ENCODE peak calls at places on chromosomes 6 and 20, in eight cellular contexts. Z is aorta; J is A172; O is stimulated activated naive CD4-positive, alpha-beta T cell; X is H54; H is EL; Y is AG10803; C is bronchial epithelial cell. E is an unnamed sample.

GRCh38 chr6:44004625-44005506 is 122.4 kb downstream of the MRPL14 start:
- DNase-seq in J (peak), Y (no peak), C (no peak), Z (peak), O (no peak), H (peak), X (peak), E (no peak)

GRCh38 chr6:70663881-70664466 is 3.7 kb upstream of the SMAP1 start:
- DNase-seq in C (no peak), X (no peak), Z (no peak), Y (no peak), H (no peak), O (no peak), J (no peak), E (no peak)

GRCh38 chr6:95649451-95649850 is 72.1 kb downstream of the MANEA start:
- DNase-seq in Z (no peak), C (no peak), O (no peak), H (no peak), X (no peak), Y (no peak), J (no peak), E (no peak)

GRCh38 chr20:63185215-63185796 is 30.6 kb downstream of the YTHDF1 start:
- DNase-seq in Y (no peak), Z (no peak), C (no peak), J (no peak), X (no peak), H (no peak), O (no peak), E (no peak)

GRCh38 chr20:46218656-46219055 is 89.6 kb downstream of the CDH22 start:
- DNase-seq in H (no peak), C (no peak), J (no peak), Z (peak), O (no peak), Y (no peak), X (no peak), E (no peak)

GRCh38 chr20:44849712-44850111 is 35.8 kb upstream of the YWHAB start:
- DNase-seq in O (no peak), X (no peak), Z (no peak), C (no peak), H (no peak), J (no peak), Y (no peak), E (no peak)

GRCh38 chr6:32843321-32843978 is 397 bp downstream of the PSMB8 start:
- DNase-seq in C (no peak), X (no peak), O (no peak), Z (no peak), Y (no peak), H (no peak), J (peak), E (no peak)

GRCh38 chr6:16969699-16970695 is 131.9 kb upstream of the STMND1 start:
- DNase-seq in O (no peak), Y (peak), C (no peak), Z (no peak), H (no peak), X (no peak), J (no peak), E (no peak)

GRCh38 chr6:25026723-25027122 is 91.0 kb upstream of the RIPOR2 start:
- DNase-seq in C (peak), Y (no peak), Z (no peak), X (no peak), H (no peak), O (no peak), J (no peak), E (no peak)

GRCh38 chr20:42093041-42093440 is 474.9 kb upstream of the CHD6 start:
- DNase-seq in Y (no peak), H (no peak), C (no peak), Z (no peak), X (no peak), O (no peak), J (no peak), E (no peak)

GRCh38 chr6:82750570-82750969 is 315.1 kb downstream of the UBE3D start:
- DNase-seq in X (no peak), C (no peak), O (no peak), H (peak), J (no peak), Z (no peak), Y (peak), E (no peak)

GRCh38 chr6:1604991-1605821 is 4.5 kb upstream of the FOXC1 start:
- DNase-seq in O (peak), Z (peak), C (no peak), J (no peak), H (no peak), X (no peak), Y (no peak), E (peak)

GRCh38 chr6:11412616-11413015 is 124.9 kb upstream of the TMEM170B start:
- DNase-seq in H (no peak), X (no peak), C (no peak), Z (no peak), J (no peak), O (no peak), Y (no peak), E (no peak)

GRCh38 chr6:158040051-158040803 is 58.6 kb downstream of the SYNJ2 start:
- DNase-seq in Y (peak), J (peak), O (no peak), Z (peak), X (peak), H (peak), C (peak), E (no peak)

GRCh38 chr6:50924758-50925157 is 106.1 kb downstream of the TFAP2B start:
- DNase-seq in J (no peak), H (no peak), C (no peak), Y (no peak), Z (no peak), O (no peak), X (no peak), E (no peak)

GRCh38 chr20:2446845-2447244 is 23.7 kb downstream of the SNRPB start:
- DNase-seq in Z (no peak), X (no peak), H (no peak), Y (no peak), C (no peak), O (no peak), J (peak), E (no peak)

GRCh38 chr6:139380168-139380567 is 5.7 kb upstream of the CITED2 start:
- DNase-seq in J (no peak), Z (no peak), C (no peak), H (no peak), X (no peak), O (no peak), Y (no peak), E (no peak)

GRCh38 chr6:134253681-134254080 is 64.2 kb downstream of the SGK1 start:
- DNase-seq in O (no peak), Y (peak), C (no peak), X (no peak), J (peak), H (peak), Z (no peak), E (no peak)

GRCh38 chr6:107809966-107810365 is 14.1 kb downstream of the SCML4 start:
- DNase-seq in Y (no peak), C (no peak), J (no peak), O (no peak), H (no peak), Z (no peak), X (no peak), E (no peak)

GRCh38 chr6:156807795-156808194 is 30.6 kb downstream of the ARID1B start:
- DNase-seq in Y (no peak), C (no peak), H (no peak), O (no peak), Z (no peak), J (no peak), X (no peak), E (no peak)

GRCh38 chr20:11849976-11850670 is 67.6 kb upstream of the BTBD3 start:
- DNase-seq in Z (no peak), X (no peak), C (peak), O (no peak), J (peak), H (peak), Y (peak), E (no peak)

GRCh38 chr6:21281366-21281765 is 312.2 kb upstream of the SOX4 start:
- DNase-seq in J (peak), H (peak), X (no peak), C (no peak), Z (no peak), O (no peak), Y (no peak), E (no peak)

GRCh38 chr6:7108196-7108963 is 619 bp downstream of the RREB1 start:
- DNase-seq in C (peak), Z (peak), Y (peak), X (peak), J (peak), H (peak), O (peak), E (peak)

GRCh38 chr6:136225496-136225895 is 24.6 kb downstream of the MTFR2 start:
- DNase-seq in Z (no peak), Y (no peak), J (peak), O (no peak), C (peak), X (no peak), H (peak), E (no peak)

E was measured in right lobe of liver.